ENCODE peak calls at places on chromosome 17, in five cellular contexts. One of them, this sample, is unnamed.

GRCh38 chr17:859461-860195 is 77.5 kb downstream of the MRM3 start:
- DNase-seq in mesendoderm: no peak
- DNase-seq in neuronal stem cell: no peak
- DNase-seq in IMR-90: peak
- DNase-seq in H9: no peak
- DNase-seq in this sample: peak

GRCh38 chr17:67995568-67996191 is 589 bp downstream of the C17orf58 start:
- DNase-seq in mesendoderm: peak
- DNase-seq in neuronal stem cell: peak
- DNase-seq in IMR-90: no peak
- DNase-seq in H9: peak
- DNase-seq in this sample: peak

GRCh38 chr17:57577751-57578607 is 167.1 kb downstream of the CCDC182 start:
- DNase-seq in mesendoderm: peak
- DNase-seq in neuronal stem cell: peak
- DNase-seq in IMR-90: peak
- DNase-seq in H9: no peak
- DNase-seq in this sample: peak

GRCh38 chr17:63973930-63974593 is 1.3 kb upstream of the SCN4A start:
- DNase-seq in mesendoderm: no peak
- DNase-seq in neuronal stem cell: no peak
- DNase-seq in IMR-90: peak
- DNase-seq in H9: no peak
- DNase-seq in this sample: no peak

GRCh38 chr17:16371742-16372141 is 9.1 kb upstream of the UBB start:
- DNase-seq in mesendoderm: no peak
- DNase-seq in neuronal stem cell: no peak
- DNase-seq in IMR-90: peak
- DNase-seq in H9: no peak
- DNase-seq in this sample: peak

GRCh38 chr17:48128411-48128810 is 20.8 kb downstream of the SNX11 start:
- DNase-seq in mesendoderm: no peak
- DNase-seq in neuronal stem cell: no peak
- DNase-seq in IMR-90: no peak
- DNase-seq in H9: no peak
- DNase-seq in this sample: no peak

GRCh38 chr17:77375526-77375916 is 234.8 kb downstream of the SEC14L1 start:
- DNase-seq in mesendoderm: no peak
- DNase-seq in neuronal stem cell: no peak
- DNase-seq in IMR-90: no peak
- DNase-seq in H9: no peak
- DNase-seq in this sample: no peak

GRCh38 chr17:35514561-35514960 is 22.9 kb downstream of the SLFN12L start:
- DNase-seq in mesendoderm: no peak
- DNase-seq in neuronal stem cell: no peak
- DNase-seq in IMR-90: no peak
- DNase-seq in H9: no peak
- DNase-seq in this sample: no peak

GRCh38 chr17:79646721-79647455 is 36.0 kb upstream of the RBFOX3 start:
- DNase-seq in mesendoderm: no peak
- DNase-seq in neuronal stem cell: no peak
- DNase-seq in IMR-90: no peak
- DNase-seq in H9: peak
- DNase-seq in this sample: no peak

GRCh38 chr17:77651983-77652382 is 306.5 kb upstream of the TNRC6C start:
- DNase-seq in mesendoderm: peak
- DNase-seq in neuronal stem cell: no peak
- DNase-seq in IMR-90: no peak
- DNase-seq in H9: peak
- DNase-seq in this sample: no peak

GRCh38 chr17:3879181-3879580 is 13.7 kb downstream of the CAMKK1 start:
- DNase-seq in mesendoderm: peak
- DNase-seq in neuronal stem cell: peak
- DNase-seq in IMR-90: peak
- DNase-seq in H9: no peak
- DNase-seq in this sample: peak

GRCh38 chr17:41428591-41429326 is 4.4 kb upstream of the KRT37 start:
- DNase-seq in mesendoderm: no peak
- DNase-seq in neuronal stem cell: no peak
- DNase-seq in IMR-90: no peak
- DNase-seq in H9: no peak
- DNase-seq in this sample: peak

GRCh38 chr17:7281953-7282751 is 634 bp downstream of the SLC2A4 start:
- DNase-seq in mesendoderm: no peak
- DNase-seq in neuronal stem cell: no peak
- DNase-seq in IMR-90: no peak
- DNase-seq in H9: peak
- DNase-seq in this sample: no peak

GRCh38 chr17:7281074-7281952 is at the start of gene SLC2A4:
- DNase-seq in mesendoderm: peak
- DNase-seq in neuronal stem cell: peak
- DNase-seq in IMR-90: peak
- DNase-seq in H9: peak
- DNase-seq in this sample: peak

GRCh38 chr17:7279453-7279852 is 2.1 kb upstream of the SLC2A4 start:
- DNase-seq in mesendoderm: no peak
- DNase-seq in neuronal stem cell: no peak
- DNase-seq in IMR-90: no peak
- DNase-seq in H9: no peak
- DNase-seq in this sample: no peak

GRCh38 chr17:7282752-7283321 is 1.3 kb downstream of the SLC2A4 start:
- DNase-seq in mesendoderm: no peak
- DNase-seq in neuronal stem cell: no peak
- DNase-seq in IMR-90: no peak
- DNase-seq in H9: no peak
- DNase-seq in this sample: no peak

GRCh38 chr17:7280519-7281073 is 922 bp upstream of the SLC2A4 start:
- DNase-seq in mesendoderm: peak
- DNase-seq in neuronal stem cell: peak
- DNase-seq in IMR-90: peak
- DNase-seq in H9: peak
- DNase-seq in this sample: peak
- H2BK15ac ChIP-seq in mesendoderm: no peak
- H2BK15ac ChIP-seq in neuronal stem cell: no peak
- H2BK15ac ChIP-seq in IMR-90: no peak
- H2BK15ac ChIP-seq in H9: no peak
- H2BK15ac ChIP-seq in this sample: no peak

DNA sequence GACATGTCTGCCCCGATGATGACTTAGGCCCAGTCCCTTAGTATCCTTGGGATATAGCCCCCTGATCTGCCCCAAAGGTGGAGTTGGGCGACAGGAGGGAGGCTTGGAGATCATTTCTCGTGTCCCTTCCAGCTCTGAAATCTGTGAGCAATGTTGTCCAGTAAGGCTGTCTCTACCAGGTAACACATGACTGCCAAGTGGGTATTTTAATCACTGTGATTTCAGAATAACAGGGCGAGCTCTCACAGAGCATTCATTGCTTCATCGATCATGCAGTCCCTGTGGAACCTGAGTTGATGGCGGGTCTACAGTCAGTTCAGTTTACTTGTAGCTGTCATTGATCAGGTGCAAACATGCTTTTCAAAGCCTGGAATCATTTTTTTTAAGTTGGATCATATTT is 39.2 kb downstream of the KSR1 start:
- DNase-seq in mesendoderm: no peak
- DNase-seq in neuronal stem cell: no peak
- DNase-seq in IMR-90: no peak
- DNase-seq in H9: no peak
- DNase-seq in this sample: no peak
- H2BK15ac ChIP-seq in mesendoderm: no peak
- H2BK15ac ChIP-seq in neuronal stem cell: peak
- H2BK15ac ChIP-seq in IMR-90: no peak
- H2BK15ac ChIP-seq in H9: no peak
- H2BK15ac ChIP-seq in this sample: no peak

GRCh38 chr17:29731589-29731929 is 108.8 kb upstream of the CORO6 start:
- DNase-seq in mesendoderm: no peak
- DNase-seq in neuronal stem cell: no peak
- DNase-seq in IMR-90: no peak
- DNase-seq in H9: no peak
- DNase-seq in this sample: no peak

GRCh38 chr17:29732209-29732608 is 109.5 kb upstream of the CORO6 start:
- DNase-seq in mesendoderm: no peak
- DNase-seq in neuronal stem cell: no peak
- DNase-seq in IMR-90: no peak
- DNase-seq in H9: no peak
- DNase-seq in this sample: no peak

GRCh38 chr17:29734640-29735039 is 111.9 kb upstream of the CORO6 start:
- DNase-seq in mesendoderm: no peak
- DNase-seq in neuronal stem cell: no peak
- DNase-seq in IMR-90: peak
- DNase-seq in H9: no peak
- DNase-seq in this sample: peak

GRCh38 chr17:29732613-29733012 is 109.9 kb upstream of the CORO6 start:
- DNase-seq in mesendoderm: peak
- DNase-seq in neuronal stem cell: no peak
- DNase-seq in IMR-90: peak
- DNase-seq in H9: no peak
- DNase-seq in this sample: peak

GRCh38 chr17:29733151-29733550 is 110.4 kb upstream of the CORO6 start:
- DNase-seq in mesendoderm: no peak
- DNase-seq in neuronal stem cell: no peak
- DNase-seq in IMR-90: peak
- DNase-seq in H9: no peak
- DNase-seq in this sample: peak
- H2BK15ac ChIP-seq in mesendoderm: no peak
- H2BK15ac ChIP-seq in neuronal stem cell: no peak
- H2BK15ac ChIP-seq in IMR-90: peak
- H2BK15ac ChIP-seq in H9: no peak
- H2BK15ac ChIP-seq in this sample: no peak

GRCh38 chr17:82804442-82805191 is 35.2 kb downstream of the ZNF750 start:
- DNase-seq in mesendoderm: no peak
- DNase-seq in neuronal stem cell: no peak
- DNase-seq in IMR-90: peak
- DNase-seq in H9: no peak
- DNase-seq in this sample: no peak
- H2BK15ac ChIP-seq in mesendoderm: no peak
- H2BK15ac ChIP-seq in neuronal stem cell: no peak
- H2BK15ac ChIP-seq in IMR-90: no peak
- H2BK15ac ChIP-seq in H9: no peak
- H2BK15ac ChIP-seq in this sample: no peak

GRCh38 chr17:43423777-43424455 is 25.1 kb downstream of the ARL4D start:
- DNase-seq in mesendoderm: no peak
- DNase-seq in neuronal stem cell: no peak
- DNase-seq in IMR-90: no peak
- DNase-seq in H9: no peak
- DNase-seq in this sample: no peak

GRCh38 chr17:43416998-43417891 is 18.5 kb downstream of the ARL4D start:
- DNase-seq in mesendoderm: no peak
- DNase-seq in neuronal stem cell: no peak
- DNase-seq in IMR-90: peak
- DNase-seq in H9: no peak
- DNase-seq in this sample: no peak

GRCh38 chr17:43418441-43419374 is 19.9 kb downstream of the ARL4D start:
- DNase-seq in mesendoderm: peak
- DNase-seq in neuronal stem cell: no peak
- DNase-seq in IMR-90: peak
- DNase-seq in H9: peak
- DNase-seq in this sample: peak
- H2BK15ac ChIP-seq in mesendoderm: no peak
- H2BK15ac ChIP-seq in neuronal stem cell: no peak
- H2BK15ac ChIP-seq in IMR-90: peak
- H2BK15ac ChIP-seq in H9: no peak
- H2BK15ac ChIP-seq in this sample: no peak

GRCh38 chr17:74950207-74950606 is 14.5 kb downstream of the OTOP3 start:
- DNase-seq in mesendoderm: no peak
- DNase-seq in neuronal stem cell: no peak
- DNase-seq in IMR-90: no peak
- DNase-seq in H9: no peak
- DNase-seq in this sample: no peak
- H2BK15ac ChIP-seq in mesendoderm: no peak
- H2BK15ac ChIP-seq in neuronal stem cell: no peak
- H2BK15ac ChIP-seq in IMR-90: no peak
- H2BK15ac ChIP-seq in H9: no peak
- H2BK15ac ChIP-seq in this sample: no peak

GRCh38 chr17:61458491-61459433 is 6.5 kb downstream of the TBX4 start:
- DNase-seq in mesendoderm: peak
- DNase-seq in neuronal stem cell: no peak
- DNase-seq in IMR-90: no peak
- DNase-seq in H9: peak
- DNase-seq in this sample: no peak
- H2BK15ac ChIP-seq in mesendoderm: no peak
- H2BK15ac ChIP-seq in neuronal stem cell: no peak
- H2BK15ac ChIP-seq in IMR-90: no peak
- H2BK15ac ChIP-seq in H9: no peak
- H2BK15ac ChIP-seq in this sample: no peak

GRCh38 chr17:75861927-75862317 is 6.8 kb upstream of the WBP2 start:
- DNase-seq in mesendoderm: no peak
- DNase-seq in neuronal stem cell: no peak
- DNase-seq in IMR-90: no peak
- DNase-seq in H9: no peak
- DNase-seq in this sample: peak
- H2BK15ac ChIP-seq in mesendoderm: no peak
- H2BK15ac ChIP-seq in neuronal stem cell: no peak
- H2BK15ac ChIP-seq in IMR-90: no peak
- H2BK15ac ChIP-seq in H9: no peak
- H2BK15ac ChIP-seq in this sample: no peak

DNA sequence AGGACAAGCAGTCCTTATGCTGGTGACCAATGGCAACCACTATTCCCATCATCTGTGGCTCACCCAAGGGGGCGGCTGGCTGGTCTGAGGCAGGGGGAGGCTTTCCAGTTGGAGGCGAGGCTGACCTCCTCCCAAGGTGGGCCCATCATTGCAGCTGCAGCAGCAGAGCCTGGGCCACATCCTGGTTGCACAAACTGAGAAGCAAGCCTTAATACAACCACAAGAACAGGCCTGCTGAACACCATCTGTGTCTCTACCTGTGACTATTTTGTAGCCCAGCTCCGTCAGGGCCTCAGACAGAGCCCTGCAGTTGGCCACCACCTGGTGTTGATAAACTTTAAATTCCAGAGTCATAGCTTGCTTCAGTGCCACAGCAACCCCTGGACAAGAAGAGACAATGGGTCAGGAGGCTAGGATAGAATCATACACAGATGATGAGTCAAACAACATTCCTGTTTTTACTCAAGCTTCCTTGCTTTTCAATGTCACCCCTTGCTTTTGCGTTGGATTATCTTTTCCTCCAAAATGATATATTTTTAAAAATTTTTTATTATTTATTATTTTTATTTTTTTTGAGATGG is 17.9 kb downstream of the SMCR8 start:
- DNase-seq in mesendoderm: no peak
- DNase-seq in neuronal stem cell: no peak
- DNase-seq in IMR-90: peak
- DNase-seq in H9: no peak
- DNase-seq in this sample: no peak
- H2BK15ac ChIP-seq in mesendoderm: no peak
- H2BK15ac ChIP-seq in neuronal stem cell: no peak
- H2BK15ac ChIP-seq in IMR-90: no peak
- H2BK15ac ChIP-seq in H9: no peak
- H2BK15ac ChIP-seq in this sample: no peak